ENCODE peak calls at places on chromosomes 16 and 17, in six cellular contexts. X is kidney, G is brain microvascular endothelial cell, R is SK-N-SH, N is cardiac fibroblast, E is GM12878. Y is an unnamed sample.

GRCh38 chr17:79792984-79793923 is 3.6 kb downstream of the CBX8 start:
- DNase-seq in E (no peak), X (peak), N (no peak), G (peak), R (peak), Y (peak)

GRCh38 chr17:79647456-79647915 is 36.6 kb upstream of the RBFOX3 start:
- DNase-seq in E (no peak), X (no peak), N (no peak), R (peak), G (no peak), Y (no peak)

GRCh38 chr16:10114411-10114810 is 67.8 kb downstream of the GRIN2A start:
- DNase-seq in E (no peak), N (peak), R (no peak), G (peak), X (peak), Y (peak)

GRCh38 chr17:49928826-49929475 is 40.0 kb upstream of the DLX4 start:
- DNase-seq in N (no peak), X (no peak), G (no peak), R (no peak), E (no peak), Y (peak)

GRCh38 chr16:19517424-19518089 is 4.3 kb downstream of the GDE1 start:
- DNase-seq in N (peak), G (peak), X (no peak), R (no peak), E (no peak), Y (no peak)

GRCh38 chr17:47841488-47842308 is 625 bp upstream of the SCRN2 start:
- DNase-seq in N (no peak), E (no peak), G (no peak), X (no peak), R (no peak), Y (no peak)

GRCh38 chr16:86608301-86608747 is 30.0 kb downstream of the FOXL1 start:
- DNase-seq in E (no peak), G (no peak), X (no peak), R (no peak), N (peak), Y (no peak)

GRCh38 chr16:68590201-68590994 is 51.3 kb downstream of the ZFP90 start:
- DNase-seq in E (no peak), R (peak), X (peak), N (peak), G (peak), Y (peak)

GRCh38 chr17:70408768-70409167 is 239.4 kb downstream of the KCNJ2 start:
- DNase-seq in G (no peak), X (no peak), R (no peak), N (no peak), E (no peak), Y (no peak)

DNA sequence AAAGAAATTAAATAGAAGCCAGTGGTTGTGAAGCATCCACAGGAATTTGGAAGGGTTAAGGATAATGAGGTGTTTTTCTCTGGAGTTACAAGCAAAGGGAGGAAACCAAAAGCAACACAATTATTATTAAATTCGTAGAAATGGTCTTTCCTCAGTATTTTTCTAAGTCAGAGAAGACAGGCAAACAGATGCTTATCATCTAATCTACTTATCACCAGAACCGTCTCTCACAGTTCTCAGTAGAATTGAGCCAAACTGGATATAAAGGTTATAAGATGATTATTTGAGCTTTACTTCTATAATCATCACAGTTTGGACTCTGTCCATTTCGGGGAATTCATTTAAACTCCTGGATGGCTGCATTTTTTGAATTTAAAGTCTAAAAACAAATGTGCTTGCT is 244.9 kb downstream of the KCNJ2 start:
- DNase-seq in N (no peak), R (no peak), X (no peak), E (no peak), G (no peak), Y (no peak)
- H3K4me3 ChIP-seq in N (no peak), R (no peak), X (no peak), E (no peak), G (no peak), Y (no peak)

GRCh38 chr16:50245417-50246298 is 20.7 kb upstream of the ADCY7 start:
- DNase-seq in G (peak), R (peak), X (peak), N (peak), E (no peak), Y (peak)
- TF ChIP-seq CTCF in G (no peak), R (no peak), X (peak), N (no peak), E (peak), Y (no peak)

GRCh38 chr16:30031477-30031918 is 427 bp upstream of the TLCD3B start:
- DNase-seq in X (no peak), N (no peak), G (no peak), R (no peak), E (no peak), Y (no peak)

GRCh38 chr16:30030011-30030685 is 923 bp downstream of the TLCD3B start:
- DNase-seq in G (no peak), R (peak), X (no peak), E (no peak), N (no peak), Y (no peak)

GRCh38 chr16:30032083-30032819 is 1.2 kb upstream of the TLCD3B start:
- DNase-seq in X (no peak), E (no peak), G (peak), R (peak), N (peak), Y (peak)

GRCh38 chr16:30033270-30033669 is 2.2 kb upstream of the TLCD3B start:
- DNase-seq in E (no peak), G (no peak), N (no peak), X (no peak), R (no peak), Y (no peak)

GRCh38 chr16:30030841-30031413 is at the start of gene TLCD3B:
- DNase-seq in X (no peak), E (no peak), G (no peak), N (no peak), R (peak), Y (no peak)
- H3K4me3 ChIP-seq in X (no peak), E (no peak), G (no peak), N (no peak), R (peak), Y (no peak)

GRCh38 chr16:1054660-1055556 is 17.6 kb upstream of the SSTR5 start:
- DNase-seq in N (peak), G (no peak), E (no peak), R (peak), X (no peak), Y (peak)
- TF ChIP-seq CTCF in N (peak), G (peak), E (peak), R (peak), X (peak), Y (peak)

DNA sequence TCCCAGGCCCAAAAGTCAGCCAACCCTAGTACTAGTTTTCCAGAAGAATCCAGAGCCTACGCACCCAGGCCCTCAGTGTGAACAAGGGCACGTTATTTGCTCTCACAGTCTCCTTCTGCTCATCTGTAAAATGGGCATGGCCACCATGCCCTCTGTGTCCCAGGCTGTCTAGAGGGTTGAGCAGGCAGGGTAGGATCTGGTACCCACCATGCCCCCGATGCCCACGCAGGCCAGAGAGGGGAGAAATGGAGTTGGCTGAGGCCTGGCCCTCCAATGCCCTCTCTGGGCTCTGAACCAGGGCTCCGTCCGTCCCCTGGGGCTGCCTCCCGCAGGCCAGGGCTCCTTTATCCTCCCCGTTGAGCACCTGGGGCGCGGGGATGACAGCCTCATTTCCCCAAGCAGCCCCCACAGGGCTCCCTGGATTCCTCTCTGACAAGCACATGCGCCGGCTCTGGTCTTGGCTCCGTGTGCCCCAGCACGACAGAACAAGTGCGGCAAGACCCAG is 9.1 kb upstream of the BAHCC1 start:
- DNase-seq in N (no peak), G (no peak), R (no peak), E (no peak), X (peak), Y (no peak)
- H3K4me3 ChIP-seq in N (peak), G (peak), R (peak), E (no peak), X (peak), Y (peak)

Y was measured in foreskin fibroblast.